ENCODE peak calls at places on chromosome 11, in six cellular contexts. One of them, this sample, is unnamed.

GRCh38 chr11:131674051-131674755 is 303.8 kb downstream of the NTM start:
- DNase-seq in lower lobe of right lung: peak
- DNase-seq in type B pancreatic cell: peak
- DNase-seq in fibroblast of lung: peak
- DNase-seq in Daoy: peak
- DNase-seq in lung: peak
- DNase-seq in this sample: no peak

GRCh38 chr11:25057861-25058260 is 561.0 kb downstream of the LUZP2 start:
- DNase-seq in lower lobe of right lung: no peak
- DNase-seq in type B pancreatic cell: no peak
- DNase-seq in fibroblast of lung: no peak
- DNase-seq in Daoy: no peak
- DNase-seq in lung: no peak
- DNase-seq in this sample: no peak

GRCh38 chr11:130510407-130511006 is 62.1 kb downstream of the ADAMTS15 start:
- DNase-seq in lower lobe of right lung: no peak
- DNase-seq in type B pancreatic cell: no peak
- DNase-seq in fibroblast of lung: peak
- DNase-seq in Daoy: peak
- DNase-seq in lung: no peak
- DNase-seq in this sample: no peak

GRCh38 chr11:16091862-16092261 is 264.5 kb downstream of the SOX6 start:
- DNase-seq in lower lobe of right lung: no peak
- DNase-seq in type B pancreatic cell: no peak
- DNase-seq in fibroblast of lung: no peak
- DNase-seq in Daoy: no peak
- DNase-seq in lung: no peak
- DNase-seq in this sample: no peak

GRCh38 chr11:69969890-69970784 is 108.0 kb upstream of the ANO1 start:
- DNase-seq in lower lobe of right lung: no peak
- DNase-seq in type B pancreatic cell: no peak
- DNase-seq in fibroblast of lung: no peak
- DNase-seq in Daoy: no peak
- DNase-seq in lung: no peak
- DNase-seq in this sample: no peak

GRCh38 chr11:27718853-27719574 is 18.8 kb upstream of the BDNF start:
- DNase-seq in lower lobe of right lung: no peak
- DNase-seq in type B pancreatic cell: peak
- DNase-seq in fibroblast of lung: peak
- DNase-seq in Daoy: peak
- DNase-seq in lung: no peak
- DNase-seq in this sample: no peak

GRCh38 chr11:61700221-61700620 is 20.0 kb downstream of the DAGLA start:
- DNase-seq in lower lobe of right lung: peak
- DNase-seq in type B pancreatic cell: no peak
- DNase-seq in fibroblast of lung: peak
- DNase-seq in Daoy: peak
- DNase-seq in lung: peak
- DNase-seq in this sample: no peak

GRCh38 chr11:13209379-13209778 is 68.2 kb upstream of the BMAL1 start:
- DNase-seq in lower lobe of right lung: no peak
- DNase-seq in type B pancreatic cell: no peak
- DNase-seq in fibroblast of lung: no peak
- DNase-seq in Daoy: no peak
- DNase-seq in lung: no peak
- DNase-seq in this sample: no peak

GRCh38 chr11:102401905-102402304 is 50.7 kb downstream of the TMEM123 start:
- DNase-seq in lower lobe of right lung: no peak
- DNase-seq in type B pancreatic cell: no peak
- DNase-seq in fibroblast of lung: no peak
- DNase-seq in Daoy: no peak
- DNase-seq in lung: no peak
- DNase-seq in this sample: no peak

GRCh38 chr11:33410086-33410765 is 153.0 kb downstream of the HIPK3 start:
- DNase-seq in lower lobe of right lung: no peak
- DNase-seq in type B pancreatic cell: no peak
- DNase-seq in fibroblast of lung: no peak
- DNase-seq in Daoy: no peak
- DNase-seq in lung: no peak
- DNase-seq in this sample: no peak

GRCh38 chr11:28517621-28518020 is 409.4 kb downstream of the METTL15 start:
- DNase-seq in lower lobe of right lung: no peak
- DNase-seq in type B pancreatic cell: no peak
- DNase-seq in fibroblast of lung: no peak
- DNase-seq in Daoy: no peak
- DNase-seq in lung: no peak
- DNase-seq in this sample: no peak

GRCh38 chr11:109037856-109038780 is 373.2 kb downstream of the DDX10 start:
- DNase-seq in lower lobe of right lung: no peak
- DNase-seq in type B pancreatic cell: no peak
- DNase-seq in fibroblast of lung: peak
- DNase-seq in Daoy: no peak
- DNase-seq in lung: no peak
- DNase-seq in this sample: no peak

GRCh38 chr11:45688472-45689033 is 23.1 kb upstream of the CHST1 start:
- DNase-seq in lower lobe of right lung: no peak
- DNase-seq in type B pancreatic cell: no peak
- DNase-seq in fibroblast of lung: no peak
- DNase-seq in Daoy: no peak
- DNase-seq in lung: no peak
- DNase-seq in this sample: no peak

GRCh38 chr11:75406338-75406777 is 7.0 kb downstream of the RPS3 start:
- DNase-seq in lower lobe of right lung: no peak
- DNase-seq in type B pancreatic cell: no peak
- DNase-seq in fibroblast of lung: peak
- DNase-seq in Daoy: no peak
- DNase-seq in lung: no peak
- DNase-seq in this sample: no peak

GRCh38 chr11:133711545-133711944 is 133.8 kb downstream of the SPATA19 start:
- DNase-seq in lower lobe of right lung: no peak
- DNase-seq in type B pancreatic cell: no peak
- DNase-seq in fibroblast of lung: no peak
- DNase-seq in Daoy: no peak
- DNase-seq in lung: no peak
- DNase-seq in this sample: no peak